ENCODE peak calls at places on chromosomes 4 and X, in eight cellular contexts. X, A, W, N, Y, H, B and T are unnamed samples.

GRCh38 chrX:22577181-22577580 is 304.5 kb downstream of the CBLL2 start:
- DNase-seq in X (no peak), W (no peak), A (no peak), Y (peak; percentile 13), N (peak; percentile 36), H (no peak), B (no peak), T (no peak)

GRCh38 chr4:89657931-89658700 is 178.8 kb downstream of the SNCA start:
- DNase-seq in A (no peak), X (no peak), B (peak; percentile 41), N (peak; percentile 63), H (no peak), Y (peak; percentile 8), W (no peak), T (no peak)

GRCh38 chr4:25861951-25862410 is 807 bp downstream of the SEL1L3 start:
- DNase-seq in A (peak; percentile 20), H (no peak), N (peak; percentile 38), B (peak; percentile 59), Y (no peak), X (no peak), W (no peak), T (no peak)

GRCh38 chr4:124018383-124019317 is 622.1 kb downstream of the SPRY1 start:
- DNase-seq in H (no peak), X (no peak), N (peak; percentile 98), Y (peak; percentile 76), B (peak; percentile 59), W (no peak), A (peak; percentile 38), T (peak; percentile 77)

GRCh38 chrX:118497180-118497814 is 1.7 kb downstream of the DOCK11 start:
- DNase-seq in W (no peak), N (no peak), H (no peak), A (no peak), X (no peak), Y (no peak), B (no peak), T (no peak)

GRCh38 chrX:10071451-10072163 is 85.2 kb upstream of the CLCN4 start:
- DNase-seq in W (peak; percentile 58), Y (peak; percentile 18), N (no peak), X (no peak), B (no peak), H (no peak), A (no peak), T (no peak)

GRCh38 chrX:118373538-118373937 is 27.6 kb downstream of the WDR44 start:
- DNase-seq in X (no peak), H (no peak), B (no peak), Y (no peak), A (no peak), W (no peak), N (peak; percentile 16), T (no peak)

GRCh38 chrX:41167888-41168287 is 82.6 kb downstream of the USP9X start:
- DNase-seq in W (no peak), X (no peak), A (no peak), H (no peak), Y (no peak), N (no peak), B (no peak), T (no peak)

GRCh38 chrX:150680974-150681373 is 12.2 kb upstream of the MTMR1 start:
- DNase-seq in W (no peak), H (no peak), Y (no peak), B (peak; percentile 49), N (peak; percentile 48), A (no peak), X (no peak), T (no peak)

GRCh38 chrX:25206761-25207160 is 191.0 kb upstream of the ARX start:
- DNase-seq in W (no peak), H (no peak), X (no peak), A (no peak), Y (peak; percentile 18), B (no peak), N (no peak), T (no peak)

GRCh38 chr4:59770865-59771264 is 1429.3 kb upstream of the ADGRL3 start:
- DNase-seq in Y (no peak), B (no peak), H (no peak), A (no peak), W (no peak), X (no peak), N (no peak), T (no peak)

GRCh38 chr4:16199132-16199531 is 27.1 kb downstream of the TAPT1 start:
- DNase-seq in Y (no peak), H (no peak), W (peak; percentile 28), N (peak; percentile 61), X (no peak), A (no peak), B (peak; percentile 45), T (no peak)

GRCh38 chrX:110373310-110373709 is 14.7 kb downstream of the RTL9 start:
- DNase-seq in Y (no peak), W (no peak), N (no peak), X (no peak), A (no peak), B (no peak), H (no peak), T (no peak)

GRCh38 chr4:20042769-20043168 is 208.9 kb upstream of the SLIT2 start:
- DNase-seq in W (no peak), X (no peak), N (no peak), B (no peak), A (no peak), H (no peak), Y (no peak), T (no peak)

GRCh38 chr4:48133668-48134444 is at the start of gene TXK:
- DNase-seq in H (no peak), X (no peak), W (no peak), B (no peak), Y (no peak), N (peak; percentile 18), A (no peak), T (no peak)

GRCh38 chr4:17512973-17513665 is 1.2 kb upstream of the QDPR start:
- DNase-seq in W (no peak), N (no peak), B (no peak), A (no peak), X (no peak), Y (no peak), H (no peak), T (no peak)